ENCODE peak calls at places on chromosomes 1 and 21, in nine cellular contexts. O is T-helper 9 cell; N is ELF-1; T is HT1080; A is HEK293T; H is fibroblast of the conjunctiva; W is IMR-90; Z is amniotic stem cell; F is activated CD4-positive, alpha-beta T cell treated with anti-CD3 and anti-CD28 coated beads, Interleukin-2, amount 50 U/mL, for 4 hours. D is an unnamed sample.

GRCh38 chr1:28056129-28056925 is 32.1 kb downstream of the EYA3 start:
- DNase-seq in O (peak), N (no peak), T (no peak), A (no peak), H (no peak), W (no peak), Z (no peak), F (peak), D (no peak)

GRCh38 chr1:198465201-198466144 is 75.0 kb downstream of the ATP6V1G3 start:
- DNase-seq in O (no peak), N (peak), T (peak), A (peak), H (peak), W (peak), Z (peak), F (no peak), D (peak)

GRCh38 chr1:156522443-156522970 is 21.9 kb upstream of the MEF2D start:
- DNase-seq in O (no peak), N (no peak), T (no peak), A (no peak), H (no peak), W (no peak), Z (no peak), F (no peak), D (no peak)

GRCh38 chr1:58854576-58854975 is 70.7 kb upstream of the JUN start:
- DNase-seq in O (no peak), N (no peak), T (no peak), A (no peak), H (no peak), W (peak), Z (no peak), F (no peak), D (peak)

GRCh38 chr1:201490708-201491131 is 16.2 kb downstream of the CSRP1 start:
- DNase-seq in O (no peak), N (no peak), T (peak), A (no peak), H (no peak), W (no peak), Z (no peak), F (no peak), D (no peak)

GRCh38 chr1:17646444-17647287 is 107.2 kb downstream of the ARHGEF10L start:
- DNase-seq in O (no peak), N (no peak), T (no peak), A (no peak), H (no peak), W (no peak), Z (no peak), F (no peak), D (no peak)

GRCh38 chr21:36909901-36910561 is 56.4 kb downstream of the HLCS start:
- DNase-seq in O (no peak), N (no peak), T (peak), A (no peak), H (peak), W (peak), Z (peak), F (no peak), D (no peak)

GRCh38 chr1:169890761-169891538 is 2.7 kb downstream of the SCYL3 start:
- DNase-seq in O (peak), N (peak), T (peak), A (peak), H (no peak), W (no peak), Z (no peak), F (no peak), D (peak)

GRCh38 chr1:229514578-229515275 is 6.6 kb upstream of the NUP133 start:
- DNase-seq in O (peak), N (peak), T (peak), A (peak), H (peak), W (peak), Z (peak), F (peak), D (peak)

GRCh38 chr1:169250022-169250421 is 117.6 kb downstream of the NME7 start:
- DNase-seq in O (no peak), N (no peak), T (peak), A (no peak), H (no peak), W (peak), Z (no peak), F (no peak), D (no peak)

GRCh38 chr21:46111857-46112730 is 14.2 kb downstream of the COL6A2 start:
- DNase-seq in O (no peak), N (peak), T (no peak), A (no peak), H (no peak), W (no peak), Z (no peak), F (no peak), D (no peak)

GRCh38 chr1:66351474-66351873 is 182.5 kb upstream of the SGIP1 start:
- DNase-seq in O (no peak), N (no peak), T (no peak), A (no peak), H (no peak), W (peak), Z (no peak), F (no peak), D (no peak)

GRCh38 chr1:81201779-81202178 is 599.0 kb upstream of the ADGRL2 start:
- DNase-seq in O (no peak), N (no peak), T (no peak), A (no peak), H (no peak), W (no peak), Z (no peak), F (no peak), D (no peak)

GRCh38 chr1:7026188-7026587 is 240.9 kb downstream of the CAMTA1 start:
- DNase-seq in O (no peak), N (no peak), T (peak), A (no peak), H (no peak), W (no peak), Z (no peak), F (no peak), D (no peak)

GRCh38 chr1:58768971-58769808 is 14.7 kb downstream of the JUN start:
- DNase-seq in O (peak), N (peak), T (peak), A (peak), H (no peak), W (peak), Z (peak), F (peak), D (peak)

GRCh38 chr1:200129480-200129879 is 102.0 kb downstream of the NR5A2 start:
- DNase-seq in O (no peak), N (peak), T (no peak), A (no peak), H (no peak), W (no peak), Z (no peak), F (no peak), D (peak)

GRCh38 chr1:51214615-51215131 is 21.4 kb upstream of the RNF11 start:
- DNase-seq in O (no peak), N (no peak), T (no peak), A (no peak), H (peak), W (peak), Z (peak), F (no peak), D (no peak)

GRCh38 chr1:220761688-220762427 is 13.7 kb downstream of the MTARC2 start:
- DNase-seq in O (no peak), N (no peak), T (no peak), A (no peak), H (no peak), W (no peak), Z (no peak), F (no peak), D (no peak)

GRCh38 chr1:18784523-18784833 is 75.0 kb downstream of the TAS1R2 start:
- DNase-seq in O (no peak), N (no peak), T (no peak), A (no peak), H (no peak), W (no peak), Z (no peak), F (no peak), D (no peak)